ENCODE peak calls at places on chromosomes 11 and 22, in ten cellular contexts. Z is Daoy; W is C1 segment of cervical spinal cord; Q is epithelial cell of esophagus; F is A172; E is memory B cell; P is IMR-90; V is heart left ventricle; I is NCI-H345; U is activated naive CD4-positive, alpha-beta T cell treated with Interleukin-2 at 50 U/mL for 16 hours. D is an unnamed sample.
A peak's percentile ranks its signal among the peaks of the same experiment; 100 is the strongest.

GRCh38 chr11:44596541-44597276 is 31.2 kb downstream of the CD82 start:
- DNase-seq in P (no peak), F (peak; percentile 76), Z (peak; percentile 70), I (no peak), W (no peak), U (peak; percentile 74), E (peak; percentile 68), Q (no peak), V (no peak), D (no peak)

GRCh38 chr11:111691176-111691575 is 75.0 kb downstream of the PPP2R1B start:
- DNase-seq in Q (no peak), V (no peak), I (no peak), F (no peak), W (no peak), P (no peak), Z (no peak), U (no peak), E (no peak), D (no peak)

GRCh38 chr11:47551086-47551485 is 1.8 kb downstream of the CELF1 start:
- DNase-seq in E (no peak), W (no peak), Z (peak; percentile 26), F (peak; percentile 36), V (no peak), P (peak; percentile 48), Q (peak; percentile 40), I (no peak), U (no peak), D (no peak)

GRCh38 chr11:58979222-58979621 is 39.9 kb downstream of the GLYATL1 start:
- DNase-seq in I (no peak), Z (no peak), W (no peak), F (no peak), P (no peak), Q (no peak), E (no peak), V (no peak), U (no peak), D (no peak)

GRCh38 chr22:29146101-29146560 is 59.6 kb upstream of the EMID1 start:
- DNase-seq in Z (no peak), W (no peak), V (no peak), I (peak; percentile 26), U (no peak), E (no peak), F (no peak), P (no peak), Q (no peak), D (no peak)

GRCh38 chr11:75103380-75104026 is 6.8 kb upstream of the OR2AT4 start:
- DNase-seq in I (no peak), P (peak; percentile 86), V (no peak), E (no peak), W (no peak), Q (peak; percentile 24), Z (peak; percentile 63), U (peak; percentile 12), F (peak; percentile 83), D (no peak)

GRCh38 chr22:45870011-45870410 is 107.0 kb downstream of the WNT7B start:
- DNase-seq in I (no peak), F (no peak), W (no peak), U (no peak), E (no peak), Q (no peak), Z (no peak), P (no peak), V (no peak), D (no peak)

GRCh38 chr11:78149646-78150045 is 10.2 kb upstream of the ALG8 start:
- DNase-seq in P (peak; percentile 87), F (peak; percentile 23), Z (no peak), V (no peak), W (no peak), E (no peak), U (no peak), I (no peak), Q (peak; percentile 88), D (no peak)

GRCh38 chr11:10659339-10660216 is 34.0 kb downstream of the IRAG1 start:
- DNase-seq in U (no peak), Z (peak; percentile 82), W (no peak), E (no peak), I (no peak), F (peak; percentile 78), P (peak; percentile 95), Q (peak; percentile 67), V (no peak), D (no peak)

GRCh38 chr22:45503816-45504702 is 1.4 kb downstream of the FBLN1 start:
- DNase-seq in V (no peak), P (peak; percentile 72), W (no peak), F (peak; percentile 47), Q (no peak), E (no peak), I (no peak), Z (peak; percentile 60), U (no peak), D (no peak)

GRCh38 chr11:65855927-65856363 is 2.0 kb downstream of the CFL1 start:
- DNase-seq in P (no peak), U (no peak), I (no peak), V (no peak), Q (no peak), F (no peak), E (no peak), W (no peak), Z (no peak), D (no peak)

GRCh38 chr11:111532365-111532709 is 8.2 kb upstream of the LAYN start:
- DNase-seq in Q (peak; percentile 61), P (no peak), W (no peak), F (no peak), V (no peak), E (no peak), Z (no peak), U (no peak), I (no peak), D (no peak)

GRCh38 chr11:12114487-12115033 is 4.2 kb downstream of the MICAL2 start:
- DNase-seq in Q (no peak), V (no peak), E (no peak), P (peak; percentile 98), W (no peak), I (no peak), F (no peak), U (no peak), Z (no peak), D (no peak)

GRCh38 chr11:85772700-85773099 is 38.2 kb downstream of the SYTL2 start:
- DNase-seq in P (peak; percentile 87), W (no peak), E (no peak), I (no peak), Z (no peak), V (no peak), U (no peak), F (no peak), Q (no peak), D (no peak)

GRCh38 chr11:119691701-119692546 is 37.1 kb downstream of the NECTIN1 start:
- DNase-seq in U (no peak), P (no peak), W (no peak), I (no peak), Z (no peak), E (no peak), F (no peak), V (no peak), Q (peak; percentile 100), D (peak; percentile 43)

GRCh38 chr11:121523581-121524232 is 70.9 kb upstream of the SORL1-AS1 start:
- DNase-seq in U (no peak), Z (no peak), V (no peak), W (no peak), Q (no peak), P (no peak), E (no peak), I (peak; percentile 72), F (no peak), D (no peak)

GRCh38 chr22:35587896-35588295 is 29.2 kb downstream of the MB start:
- DNase-seq in W (no peak), P (no peak), Q (no peak), I (no peak), Z (no peak), E (no peak), V (no peak), U (no peak), F (no peak), D (no peak)

GRCh38 chr11:126664643-126665042 is 309.2 kb downstream of the ST3GAL4 start:
- DNase-seq in F (no peak), Z (no peak), U (no peak), P (no peak), Q (no peak), W (no peak), V (no peak), I (no peak), E (no peak), D (no peak)

GRCh38 chr11:40388097-40388818 is 1071.2 kb downstream of the LRRC4C start:
- DNase-seq in Q (peak; percentile 30), V (no peak), U (no peak), Z (no peak), W (no peak), P (peak; percentile 70), F (peak; percentile 6), E (no peak), I (no peak), D (no peak)

GRCh38 chr11:20511982-20512381 is 87.4 kb upstream of the SLC6A5 start:
- DNase-seq in U (no peak), Q (no peak), E (no peak), I (no peak), V (no peak), Z (no peak), P (no peak), F (no peak), W (no peak), D (peak; percentile 38)

GRCh38 chr11:11620966-11621880 is 582 bp downstream of the GALNT18 start:
- DNase-seq in P (peak; percentile 44), E (no peak), W (no peak), V (peak; percentile 62), Q (peak; percentile 51), I (peak; percentile 45), F (peak; percentile 10), Z (peak; percentile 59), U (peak; percentile 5), D (peak; percentile 51)

GRCh38 chr11:61747389-61748285 is 4.8 kb upstream of the MYRF start:
- DNase-seq in F (peak; percentile 65), I (no peak), Z (peak; percentile 69), V (peak; percentile 83), E (peak; percentile 46), Q (peak; percentile 66), P (peak; percentile 59), U (peak; percentile 37), W (peak; percentile 53), D (peak; percentile 80)

GRCh38 chr22:33873186-33873585 is 47.1 kb downstream of the LARGE1 start:
- DNase-seq in V (peak; percentile 79), U (no peak), P (no peak), E (no peak), I (peak; percentile 38), W (no peak), Q (no peak), Z (no peak), F (no peak), D (no peak)

D was measured in NCI-H510A treated with DMSO at 0.1 percent for 48 hours.